ENCODE peak calls at places on chromosomes 13 and 19, in five cellular contexts. D is stimulated activated CD4-positive, alpha-beta T cell treated with anti-CD3 and anti-CD28 coated beads, Interleukin-1b, Interleukin-23, amount 100 ng/mL, for 1 hour; C is AG08396; Z is hypothalamus; M is AG04450. K is an unnamed sample.

GRCh38 chr19:24033962-24034342 is 53.0 kb upstream of the ZNF254 start:
- DNase-seq in D (no peak), Z (peak), C (peak), M (peak), K (peak)

GRCh38 chr13:46640843-46641242 is 87.9 kb downstream of the LRCH1 start:
- DNase-seq in Z (no peak), M (no peak), D (no peak), C (peak), K (no peak)

GRCh38 chr13:53201454-53202225 is 173.0 kb downstream of the OLFM4 start:
- DNase-seq in D (no peak), C (peak), M (no peak), Z (peak), K (no peak)

GRCh38 chr13:43942301-43942700 is 62.6 kb downstream of the LACC1 start:
- DNase-seq in M (no peak), C (no peak), Z (no peak), D (no peak), K (no peak)

GRCh38 chr13:44902793-44903192 is 86.5 kb downstream of the NUFIP1 start:
- DNase-seq in C (no peak), Z (no peak), M (no peak), D (no peak), K (no peak)

GRCh38 chr19:40444181-40445005 is at the start of gene SERTAD3:
- DNase-seq in Z (peak), D (peak), M (peak), C (peak), K (peak)

GRCh38 chr13:102128216-102128800 is 273.5 kb downstream of the FGF14 start:
- DNase-seq in D (no peak), Z (no peak), C (peak), M (no peak), K (no peak)

GRCh38 chr13:72932250-72932649 is 126.6 kb upstream of the KLF5 start:
- DNase-seq in M (no peak), D (no peak), Z (no peak), C (no peak), K (no peak)

GRCh38 chr19:16381756-16382401 is 57.3 kb downstream of the KLF2 start:
- DNase-seq in Z (peak), D (no peak), M (no peak), C (peak), K (no peak)

GRCh38 chr13:110627761-110628476 is 12.6 kb downstream of the NAXD start:
- DNase-seq in Z (no peak), M (no peak), C (no peak), D (no peak), K (no peak)

GRCh38 chr19:56710437-56710836 is 38.9 kb upstream of the ZNF835 start:
- DNase-seq in C (no peak), Z (no peak), M (no peak), D (no peak), K (no peak)

GRCh38 chr19:51210385-51210784 is 14.5 kb upstream of the CD33 start:
- DNase-seq in M (no peak), C (no peak), Z (no peak), D (no peak), K (no peak)